ENCODE peak calls at places on chromosomes 11 and 22, in six cellular contexts. B, O, G, T, Q and H are unnamed samples.

GRCh38 chr11:112524808-112525207 is 264.1 kb upstream of the PLET1 start:
- DNase-seq in T (no peak), Q (no peak), B (no peak), G (peak; percentile 5), O (peak; percentile 5), H (no peak)

GRCh38 chr11:67381244-67381972 is 8.0 kb upstream of the CLCF1 start:
- DNase-seq in T (no peak), O (no peak), B (no peak), Q (no peak), G (peak; percentile 53), H (no peak)

GRCh38 chr11:120058931-120059330 is 79.0 kb downstream of the TRIM29 start:
- DNase-seq in T (no peak), Q (no peak), B (no peak), O (no peak), G (no peak), H (no peak)

GRCh38 chr11:78740175-78741161 is 165.8 kb upstream of the NARS2 start:
- DNase-seq in G (no peak), Q (no peak), O (no peak), B (no peak), T (no peak), H (peak; percentile 5)

GRCh38 chr22:47736166-47737034 is 974.0 kb downstream of the TBC1D22A start:
- DNase-seq in O (no peak), T (no peak), Q (no peak), B (no peak), G (no peak), H (no peak)

GRCh38 chr11:34916810-34917780 is 677 bp downstream of the PDHX start:
- DNase-seq in G (peak; percentile 25), Q (no peak), T (peak; percentile 4), B (peak; percentile 52), O (no peak), H (no peak)

GRCh38 chr11:97461934-97462333 is 1072.1 kb downstream of the JRKL start:
- DNase-seq in B (no peak), G (no peak), Q (no peak), O (no peak), T (no peak), H (no peak)

GRCh38 chr11:33266418-33267215 is 9.4 kb downstream of the HIPK3 start:
- DNase-seq in Q (no peak), B (no peak), O (no peak), G (no peak), T (no peak), H (no peak)

GRCh38 chr22:32764330-32765116 is 37.0 kb upstream of the TIMP3 start:
- DNase-seq in Q (no peak), O (no peak), T (no peak), B (no peak), G (no peak), H (no peak)

GRCh38 chr11:43687120-43687791 is 6.7 kb downstream of the HSD17B12 start:
- DNase-seq in O (no peak), B (no peak), T (no peak), Q (no peak), G (no peak), H (no peak)

GRCh38 chr11:76119779-76120178 is 86.5 kb downstream of the WNT11 start:
- DNase-seq in B (no peak), O (no peak), G (peak; percentile 35), Q (no peak), T (no peak), H (no peak)

GRCh38 chr11:2674681-2675131 is 25.1 kb downstream of the KCNQ1OT1 start:
- DNase-seq in O (peak; percentile 39), Q (no peak), G (peak; percentile 75), B (no peak), T (no peak), H (no peak)

GRCh38 chr11:35014352-35014751 is 97.9 kb downstream of the PDHX start:
- DNase-seq in B (no peak), Q (no peak), G (no peak), O (no peak), T (peak; percentile 97), H (no peak)

GRCh38 chr22:31085493-31085824 is 4.3 kb downstream of the SMTN start:
- DNase-seq in T (no peak), O (peak; percentile 82), G (peak; percentile 89), Q (no peak), B (no peak), H (no peak)

GRCh38 chr11:72876147-72876546 is 61.9 kb downstream of the ATG16L2 start:
- DNase-seq in B (no peak), T (no peak), G (no peak), Q (no peak), O (no peak), H (no peak)